ENCODE peak calls at places on chromosome 9, in eight cellular contexts. B is IMR-90, P is A549, X is ovary, R is gastrocnemius medialis, Q is H54, O is suprapubic skin, J is right lobe of liver. A is an unnamed sample.

GRCh38 chr9:15469406-15469805 is 41.4 kb downstream of the PSIP1 start:
- DNase-seq in P (no peak), Q (no peak), X (no peak), O (no peak), J (no peak), B (peak), R (no peak), A (no peak)

GRCh38 chr9:134950811-134951210 is 33.1 kb upstream of the FCN1 start:
- DNase-seq in P (no peak), Q (no peak), B (no peak), X (no peak), O (peak), J (peak), R (no peak), A (peak)

GRCh38 chr9:89179920-89180667 is 1.5 kb upstream of the SHC3 start:
- DNase-seq in R (peak), B (peak), O (peak), X (peak), P (peak), Q (peak), J (peak), A (peak)

GRCh38 chr9:114655689-114656088 is 1.9 kb downstream of the TEX53 start:
- DNase-seq in B (peak), J (no peak), X (no peak), Q (no peak), P (no peak), R (no peak), O (no peak), A (no peak)

GRCh38 chr9:14433841-14434511 is 120.0 kb upstream of the NFIB start:
- DNase-seq in O (no peak), J (no peak), R (no peak), Q (no peak), P (peak), X (peak), B (peak), A (no peak)

GRCh38 chr9:79471577-79472543 is 99.9 kb upstream of the TLE4 start:
- DNase-seq in R (peak), B (peak), X (peak), O (peak), P (no peak), Q (peak), J (no peak), A (peak)

GRCh38 chr9:126860757-126861466 is 473 bp downstream of the ZBTB34 start:
- DNase-seq in O (no peak), R (no peak), J (peak), Q (peak), P (no peak), X (no peak), B (no peak), A (peak)

GRCh38 chr9:9222730-9223129 is 1390.1 kb downstream of the PTPRD start:
- DNase-seq in O (no peak), B (no peak), Q (no peak), R (no peak), P (no peak), J (no peak), X (no peak), A (no peak)

GRCh38 chr9:113472199-113472598 is 8.7 kb downstream of the RGS3 start:
- DNase-seq in B (no peak), R (no peak), X (no peak), O (no peak), J (no peak), Q (no peak), P (no peak), A (no peak)

GRCh38 chr9:134558124-134558805 is 83.3 kb upstream of the COL5A1 start:
- DNase-seq in X (peak), B (no peak), J (no peak), R (no peak), P (no peak), Q (no peak), O (peak), A (peak)

GRCh38 chr9:99040254-99040653 is 64.7 kb upstream of the TGFBR1 start:
- DNase-seq in B (no peak), J (no peak), O (no peak), Q (no peak), R (no peak), P (no peak), X (no peak), A (no peak)

GRCh38 chr9:77177143-77177893 is at the start of gene VPS13A:
- DNase-seq in Q (peak), B (peak), R (peak), P (peak), O (peak), J (peak), X (peak), A (peak)

GRCh38 chr9:8365029-8365428 is 565.5 kb upstream of the DMAC1 start:
- DNase-seq in B (peak), P (no peak), O (no peak), J (no peak), R (no peak), X (no peak), Q (peak), A (no peak)

GRCh38 chr9:124010665-124011321 is 775 bp upstream of the LHX2 start:
- DNase-seq in P (peak), X (no peak), R (no peak), Q (no peak), O (no peak), J (no peak), B (no peak), A (no peak)

GRCh38 chr9:98290411-98290810 is 35.0 kb upstream of the TBC1D2 start:
- DNase-seq in R (no peak), Q (no peak), O (no peak), J (no peak), X (no peak), B (no peak), P (no peak), A (no peak)

GRCh38 chr9:90044710-90045151 is 439.9 kb downstream of the GADD45G start:
- DNase-seq in R (no peak), O (peak), X (no peak), Q (peak), B (no peak), P (peak), J (no peak), A (no peak)

GRCh38 chr9:92404437-92404836 is at the start of gene OGN:
- DNase-seq in B (peak), O (no peak), X (no peak), R (no peak), P (no peak), J (no peak), Q (no peak), A (no peak)

GRCh38 chr9:35736201-35736633 is 3.8 kb downstream of the CREB3 start:
- DNase-seq in B (peak), Q (peak), P (peak), O (no peak), J (no peak), X (no peak), R (peak), A (peak)

GRCh38 chr9:77916410-77916819 is 115.2 kb downstream of the GNAQ start:
- DNase-seq in B (no peak), X (no peak), P (no peak), O (no peak), J (no peak), R (no peak), Q (no peak), A (no peak)

GRCh38 chr9:115158666-115159481 is 40.9 kb upstream of the TNC start:
- DNase-seq in J (no peak), P (no peak), O (no peak), X (no peak), R (no peak), B (peak), Q (no peak), A (no peak)

GRCh38 chr9:126471084-126471611 is 142.6 kb upstream of the LMX1B start:
- DNase-seq in P (no peak), Q (no peak), R (peak), O (peak), X (peak), B (peak), J (peak), A (peak)

GRCh38 chr9:92064711-92065110 is 50.5 kb downstream of the SPTLC1 start:
- DNase-seq in O (no peak), B (peak), R (no peak), P (no peak), X (no peak), Q (no peak), J (no peak), A (no peak)

GRCh38 chr9:135251331-135251761 is 163.9 kb downstream of the OLFM1 start:
- DNase-seq in Q (no peak), R (no peak), J (no peak), B (no peak), X (no peak), P (no peak), O (no peak), A (no peak)

GRCh38 chr9:122988919-122989614 is 44.4 kb upstream of the GPR21 start:
- DNase-seq in Q (no peak), O (no peak), B (no peak), R (no peak), P (no peak), J (no peak), X (no peak), A (no peak)

GRCh38 chr9:127580879-127581278 is 31.2 kb upstream of the STXBP1 start:
- DNase-seq in R (no peak), P (no peak), X (no peak), B (no peak), O (no peak), Q (no peak), J (no peak), A (no peak)

GRCh38 chr9:5982352-5982751 is 33.1 kb downstream of the RANBP6 start:
- DNase-seq in O (no peak), X (no peak), J (no peak), B (no peak), R (no peak), P (no peak), Q (no peak), A (no peak)

GRCh38 chr9:113548221-113549041 is 84.9 kb downstream of the RGS3 start:
- DNase-seq in B (no peak), P (no peak), Q (peak), R (peak), J (peak), X (no peak), O (no peak), A (no peak)

GRCh38 chr9:118640836-118641557 is 728.2 kb downstream of the BRINP1 start:
- DNase-seq in X (no peak), O (no peak), Q (peak), R (no peak), B (no peak), J (no peak), P (no peak), A (no peak)

GRCh38 chr9:8869812-8870211 is 1070.2 kb upstream of the DMAC1 start:
- DNase-seq in P (no peak), B (no peak), Q (no peak), X (no peak), O (no peak), R (no peak), J (no peak), A (no peak)

GRCh38 chr9:94799578-94800264 is 73.2 kb downstream of the AOPEP start:
- DNase-seq in J (no peak), X (no peak), R (no peak), O (no peak), B (peak), P (no peak), Q (peak), A (no peak)

GRCh38 chr9:27572036-27572435 is 1.2 kb downstream of the C9orf72 start:
- DNase-seq in Q (no peak), P (no peak), B (no peak), J (no peak), X (no peak), O (no peak), R (no peak), A (no peak)

GRCh38 chr9:31541626-31542025 is 842.8 kb upstream of the ACO1 start:
- DNase-seq in X (no peak), O (no peak), R (no peak), J (no peak), P (no peak), Q (no peak), B (no peak), A (no peak)

GRCh38 chr9:38344566-38345324 is 47.8 kb upstream of the ALDH1B1 start:
- DNase-seq in O (no peak), J (no peak), P (no peak), Q (no peak), R (no peak), X (no peak), B (no peak), A (no peak)

GRCh38 chr9:88251903-88252302 is 113.6 kb upstream of the SPATA31C2 start:
- DNase-seq in O (no peak), P (no peak), X (no peak), B (no peak), R (no peak), J (no peak), Q (no peak), A (no peak)

GRCh38 chr9:126615251-126615790 is 1.6 kb downstream of the LMX1B start:
- DNase-seq in R (no peak), Q (no peak), X (no peak), P (no peak), O (no peak), B (peak), J (peak), A (no peak)

GRCh38 chr9:80231847-80232246 is 660.1 kb downstream of the TLE4 start:
- DNase-seq in O (no peak), P (no peak), X (no peak), Q (no peak), J (no peak), R (no peak), B (no peak), A (no peak)

GRCh38 chr9:128787583-128788156 is 617 bp downstream of the TBC1D13 start:
- DNase-seq in J (no peak), Q (peak), B (no peak), O (no peak), P (peak), R (no peak), X (no peak), A (peak)

GRCh38 chr9:25677301-25678146 is 720 bp downstream of the TUSC1 start:
- DNase-seq in P (peak), O (peak), R (peak), Q (peak), X (peak), B (peak), J (peak), A (peak)

DNA sequence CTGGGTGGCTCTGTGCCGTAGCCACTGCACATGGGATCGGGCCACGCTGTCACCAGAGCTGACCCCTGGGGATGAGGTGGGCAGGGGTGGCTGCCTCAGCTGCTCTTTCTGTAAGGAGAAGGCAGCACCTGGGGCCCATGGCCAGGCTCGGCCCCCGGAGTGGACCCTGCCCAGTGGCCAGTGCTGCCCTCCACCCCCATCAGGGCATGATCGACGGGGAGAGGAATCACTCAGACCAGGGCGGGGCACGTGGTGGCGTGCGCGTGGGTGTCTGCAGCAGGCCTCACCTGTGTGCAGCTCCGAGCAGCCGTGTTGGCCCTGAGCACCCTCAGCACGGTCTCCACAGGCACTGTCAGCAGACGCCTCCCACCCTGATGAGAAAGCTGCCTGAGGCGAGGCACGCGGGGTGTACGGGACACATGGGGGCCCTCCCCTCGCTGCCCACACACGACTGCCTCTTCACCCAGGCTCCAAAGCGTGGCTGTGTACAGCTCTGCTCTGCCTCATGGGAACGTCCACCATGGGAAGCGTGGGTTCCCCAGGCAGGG is 8.6 kb upstream of the CARD9 start:
- DNase-seq in P (no peak), B (no peak), R (no peak), X (no peak), J (no peak), Q (no peak), O (no peak), A (no peak)
- TF ChIP-seq POLR2A in P (no peak), B (no peak), R (no peak), X (no peak), J (no peak), Q (no peak), O (no peak), A (no peak)

DNA sequence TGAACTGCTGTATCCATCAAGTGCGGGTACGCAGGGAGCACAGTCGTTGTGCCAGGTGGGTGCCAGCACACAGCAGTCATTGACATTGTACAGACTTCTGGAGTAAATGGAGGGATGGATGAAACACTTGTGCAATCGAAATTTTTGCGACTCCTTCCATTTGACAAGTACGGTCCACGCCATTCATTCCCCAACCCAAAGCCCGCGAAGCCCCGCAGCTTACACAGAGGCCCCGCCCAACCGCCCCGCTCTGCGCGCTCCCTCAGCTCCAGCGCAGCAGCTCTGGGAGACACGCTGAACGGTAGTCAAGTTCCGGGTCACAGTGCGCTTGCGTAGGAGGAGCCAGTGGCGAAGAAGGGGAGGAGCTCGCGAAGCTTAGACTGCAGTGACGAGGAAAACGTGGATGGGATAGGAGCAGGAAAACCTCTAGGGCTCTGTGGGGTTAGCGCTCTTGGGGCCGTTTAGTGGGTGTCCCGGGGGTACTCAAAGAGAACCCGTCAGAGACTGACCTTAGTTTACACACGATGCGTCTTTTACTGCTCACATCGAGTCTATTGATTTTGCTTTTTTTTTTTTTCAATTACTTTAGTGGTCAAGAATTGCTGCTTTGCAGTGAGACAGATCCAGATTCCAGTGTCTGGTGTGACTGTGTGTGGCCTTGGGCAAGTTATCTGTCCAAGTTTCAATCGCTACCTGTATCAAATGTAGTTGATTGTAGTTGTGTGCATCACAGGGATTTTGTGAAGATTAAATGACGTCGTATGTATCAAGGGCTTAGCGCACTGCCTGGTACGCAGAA is 15.3 kb upstream of the MSANTD3 start:
- DNase-seq in P (peak), J (peak), Q (peak), O (peak), R (peak), X (peak), B (peak), A (peak)
- TF ChIP-seq POLR2A in P (peak), J (peak), Q (peak), O (no peak), R (no peak), X (no peak), B (peak), A (no peak)

DNA sequence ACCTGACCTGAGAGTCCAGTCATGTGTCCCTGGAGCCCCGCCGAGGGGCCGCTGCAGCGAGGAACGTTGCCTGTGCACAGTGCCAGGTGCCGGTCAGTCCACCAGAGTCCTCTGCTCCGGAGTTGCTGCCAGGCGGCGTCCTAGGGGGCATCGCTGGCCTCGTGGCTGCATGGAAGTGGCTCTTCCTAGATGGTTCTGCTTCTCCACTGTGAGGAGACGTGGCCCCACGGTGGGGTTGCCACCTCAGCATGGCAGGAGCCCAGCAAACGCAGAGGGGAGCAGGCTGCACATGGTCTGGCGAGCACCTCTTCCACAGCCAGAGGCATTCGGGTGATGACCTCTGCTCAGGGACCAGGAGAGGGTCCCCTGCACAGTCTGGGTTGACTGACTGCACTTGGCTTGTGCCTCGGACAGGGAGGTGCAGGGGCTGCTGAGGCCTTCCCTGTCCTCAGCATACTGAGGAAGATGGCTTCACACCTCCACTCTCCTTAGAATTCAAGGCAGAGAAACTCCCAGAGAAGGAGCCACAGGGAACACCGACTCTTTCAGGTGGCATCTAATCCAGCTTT is 25.9 kb upstream of the POMT1 start:
- DNase-seq in J (peak), B (no peak), X (no peak), Q (no peak), R (peak), O (no peak), P (no peak), A (peak)
- TF ChIP-seq POLR2A in J (no peak), B (no peak), X (no peak), Q (no peak), R (no peak), O (no peak), P (no peak), A (no peak)

GRCh38 chr9:108855529-108855886 is 278 bp downstream of the ACTL7B start:
- DNase-seq in Q (no peak), P (no peak), O (no peak), R (no peak), B (no peak), J (no peak), X (no peak), A (no peak)
- TF ChIP-seq POLR2A in Q (no peak), P (no peak), O (no peak), R (no peak), B (no peak), J (no peak), X (no peak), A (no peak)

GRCh38 chr9:109014267-109015025 is 1.1 kb upstream of the CTNNAL1 start:
- DNase-seq in X (peak), B (peak), Q (no peak), P (no peak), R (no peak), J (no peak), O (no peak), A (no peak)

GRCh38 chr9:109012876-109013677 is at the start of gene CTNNAL1:
- DNase-seq in Q (peak), O (peak), J (peak), X (peak), R (peak), P (peak), B (peak), A (peak)

GRCh38 chr9:109013678-109014145 is 413 bp upstream of the CTNNAL1 start:
- DNase-seq in X (no peak), O (no peak), P (no peak), R (no peak), J (no peak), Q (no peak), B (no peak), A (no peak)

GRCh38 chr9:109010676-109011655 is 2.3 kb downstream of the CTNNAL1 start:
- DNase-seq in R (no peak), X (no peak), Q (no peak), J (no peak), O (no peak), P (peak), B (peak), A (no peak)

DNA sequence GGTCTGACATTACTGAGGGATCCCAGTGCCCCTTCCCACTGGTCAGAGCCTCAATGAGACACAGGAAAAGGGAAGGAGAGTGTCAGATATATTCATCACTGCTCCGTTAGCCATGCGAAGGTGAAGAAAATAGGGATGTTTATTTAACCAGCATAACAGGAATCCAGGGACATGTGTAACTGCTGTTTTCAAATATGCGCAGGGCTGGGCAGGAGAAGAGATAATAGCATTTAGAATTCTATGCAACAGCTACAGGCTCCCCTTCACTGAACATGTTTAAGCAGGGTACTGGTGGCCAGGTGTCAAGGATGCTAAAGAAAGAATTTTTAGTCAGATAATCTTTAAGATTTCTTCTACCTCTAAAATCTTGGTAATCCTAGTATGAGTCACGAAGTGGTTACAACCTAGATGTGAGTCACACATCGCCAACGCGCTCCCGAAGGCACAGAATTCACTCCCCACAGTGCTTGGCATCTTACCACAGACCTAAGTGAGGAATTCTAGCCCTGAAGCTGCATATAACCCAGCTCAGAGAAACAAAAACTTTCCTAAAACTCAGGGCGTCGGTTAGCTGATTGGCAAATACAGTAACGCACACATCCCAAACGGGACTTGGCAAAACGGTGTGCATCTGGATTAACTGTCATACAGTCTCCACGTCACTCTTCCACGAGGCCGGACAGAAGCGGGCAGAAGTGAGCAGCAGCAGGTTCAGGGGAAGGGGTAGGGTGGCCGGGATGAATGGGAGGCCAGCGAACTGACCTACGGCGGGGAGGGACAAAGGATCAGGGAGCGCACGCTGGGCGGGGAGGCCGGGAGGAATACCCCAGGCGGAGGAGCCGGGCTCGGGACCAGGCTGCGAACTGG is 1.1 kb downstream of the CTNNAL1 start:
- DNase-seq in O (peak), B (peak), P (peak), X (peak), Q (peak), J (no peak), R (peak), A (peak)
- TF ChIP-seq POLR2A in O (no peak), B (peak), P (no peak), X (no peak), Q (peak), J (peak), R (peak), A (no peak)